ENCODE peak calls at places on chromosomes 4 and X, in eight cellular contexts. One of them, this sample, is unnamed.

GRCh38 chr4:82784615-82785247 is 13.9 kb downstream of the SCD5 start:
- DNase-seq in B cell: no peak
- DNase-seq in activated T-cell treated with anti-CD3 and anti-CD28 coated beads, Interleukin-2, amount 50 U/mL, for 4 hours: no peak
- DNase-seq in effector memory CD4-positive, alpha-beta T cell: no peak
- DNase-seq in NCI-H1930: no peak
- DNase-seq in 8988T: no peak
- DNase-seq in stimulated activated CD4-positive, alpha-beta T cell treated with anti-CD3 and anti-CD28 coated beads, Interleukin-4, amount 100 ng/mL, for 48 hours: no peak
- DNase-seq in D341Med: peak
- DNase-seq in this sample: no peak

GRCh38 chr4:96164814-96165351 is 325.0 kb downstream of the PDHA2 start:
- DNase-seq in B cell: no peak
- DNase-seq in activated T-cell treated with anti-CD3 and anti-CD28 coated beads, Interleukin-2, amount 50 U/mL, for 4 hours: no peak
- DNase-seq in effector memory CD4-positive, alpha-beta T cell: no peak
- DNase-seq in NCI-H1930: no peak
- DNase-seq in 8988T: no peak
- DNase-seq in stimulated activated CD4-positive, alpha-beta T cell treated with anti-CD3 and anti-CD28 coated beads, Interleukin-4, amount 100 ng/mL, for 48 hours: no peak
- DNase-seq in D341Med: no peak
- DNase-seq in this sample: peak

GRCh38 chrX:45623266-45623665 is 422.6 kb upstream of the DIPK2B start:
- DNase-seq in B cell: no peak
- DNase-seq in activated T-cell treated with anti-CD3 and anti-CD28 coated beads, Interleukin-2, amount 50 U/mL, for 4 hours: no peak
- DNase-seq in effector memory CD4-positive, alpha-beta T cell: no peak
- DNase-seq in NCI-H1930: no peak
- DNase-seq in 8988T: no peak
- DNase-seq in stimulated activated CD4-positive, alpha-beta T cell treated with anti-CD3 and anti-CD28 coated beads, Interleukin-4, amount 100 ng/mL, for 48 hours: no peak
- DNase-seq in D341Med: no peak
- DNase-seq in this sample: no peak

GRCh38 chrX:122868626-122869025 is 315.5 kb upstream of the GRIA3 start:
- DNase-seq in B cell: no peak
- DNase-seq in activated T-cell treated with anti-CD3 and anti-CD28 coated beads, Interleukin-2, amount 50 U/mL, for 4 hours: no peak
- DNase-seq in effector memory CD4-positive, alpha-beta T cell: no peak
- DNase-seq in NCI-H1930: no peak
- DNase-seq in 8988T: no peak
- DNase-seq in stimulated activated CD4-positive, alpha-beta T cell treated with anti-CD3 and anti-CD28 coated beads, Interleukin-4, amount 100 ng/mL, for 48 hours: no peak
- DNase-seq in D341Med: no peak
- DNase-seq in this sample: no peak

GRCh38 chr4:158253350-158253980 is 43.2 kb downstream of the TMEM144 start:
- DNase-seq in B cell: peak
- DNase-seq in activated T-cell treated with anti-CD3 and anti-CD28 coated beads, Interleukin-2, amount 50 U/mL, for 4 hours: peak
- DNase-seq in effector memory CD4-positive, alpha-beta T cell: no peak
- DNase-seq in NCI-H1930: peak
- DNase-seq in 8988T: no peak
- DNase-seq in stimulated activated CD4-positive, alpha-beta T cell treated with anti-CD3 and anti-CD28 coated beads, Interleukin-4, amount 100 ng/mL, for 48 hours: peak
- DNase-seq in D341Med: peak
- DNase-seq in this sample: peak

GRCh38 chrX:40644821-40645358 is 2.5 kb downstream of the CXorf38 start:
- DNase-seq in B cell: peak
- DNase-seq in activated T-cell treated with anti-CD3 and anti-CD28 coated beads, Interleukin-2, amount 50 U/mL, for 4 hours: peak
- DNase-seq in effector memory CD4-positive, alpha-beta T cell: peak
- DNase-seq in NCI-H1930: no peak
- DNase-seq in 8988T: no peak
- DNase-seq in stimulated activated CD4-positive, alpha-beta T cell treated with anti-CD3 and anti-CD28 coated beads, Interleukin-4, amount 100 ng/mL, for 48 hours: no peak
- DNase-seq in D341Med: no peak
- DNase-seq in this sample: peak

GRCh38 chr4:7279902-7280301 is 87.6 kb downstream of the SORCS2 start:
- DNase-seq in B cell: no peak
- DNase-seq in activated T-cell treated with anti-CD3 and anti-CD28 coated beads, Interleukin-2, amount 50 U/mL, for 4 hours: no peak
- DNase-seq in effector memory CD4-positive, alpha-beta T cell: no peak
- DNase-seq in NCI-H1930: no peak
- DNase-seq in 8988T: no peak
- DNase-seq in stimulated activated CD4-positive, alpha-beta T cell treated with anti-CD3 and anti-CD28 coated beads, Interleukin-4, amount 100 ng/mL, for 48 hours: no peak
- DNase-seq in D341Med: no peak
- DNase-seq in this sample: no peak

GRCh38 chr4:140049024-140049923 is 104.7 kb downstream of the MAML3 start:
- DNase-seq in B cell: peak
- DNase-seq in activated T-cell treated with anti-CD3 and anti-CD28 coated beads, Interleukin-2, amount 50 U/mL, for 4 hours: peak
- DNase-seq in effector memory CD4-positive, alpha-beta T cell: no peak
- DNase-seq in NCI-H1930: peak
- DNase-seq in 8988T: no peak
- DNase-seq in stimulated activated CD4-positive, alpha-beta T cell treated with anti-CD3 and anti-CD28 coated beads, Interleukin-4, amount 100 ng/mL, for 48 hours: peak
- DNase-seq in D341Med: peak
- DNase-seq in this sample: peak

GRCh38 chrX:125205084-125205917 is 114.4 kb upstream of the TEX13C start:
- DNase-seq in B cell: no peak
- DNase-seq in activated T-cell treated with anti-CD3 and anti-CD28 coated beads, Interleukin-2, amount 50 U/mL, for 4 hours: no peak
- DNase-seq in effector memory CD4-positive, alpha-beta T cell: no peak
- DNase-seq in NCI-H1930: peak
- DNase-seq in 8988T: no peak
- DNase-seq in stimulated activated CD4-positive, alpha-beta T cell treated with anti-CD3 and anti-CD28 coated beads, Interleukin-4, amount 100 ng/mL, for 48 hours: no peak
- DNase-seq in D341Med: peak
- DNase-seq in this sample: peak